ENCODE peak calls at places on chromosome 9, in six cellular contexts. E, I, D, X, G and J are unnamed samples.

GRCh38 chr9:137649553-137649952 is 30.7 kb downstream of the EHMT1 start:
- DNase-seq in E (no peak), I (no peak), D (no peak), X (no peak), G (no peak), J (no peak)

GRCh38 chr9:21964925-21965385 is 29.2 kb downstream of the CDKN2A start:
- DNase-seq in E (peak), I (peak), D (no peak), X (peak), G (peak), J (peak)

GRCh38 chr9:74777136-74777879 is 110.4 kb downstream of the TRPM6 start:
- DNase-seq in E (peak), I (peak), D (peak), X (peak), G (peak), J (peak)

GRCh38 chr9:121059998-121060636 is 10.0 kb upstream of the C5 start:
- DNase-seq in E (peak), I (peak), D (no peak), X (no peak), G (peak), J (peak)

GRCh38 chr9:14515564-14516198 is 177.6 kb downstream of the ZDHHC21 start:
- DNase-seq in E (no peak), I (no peak), D (no peak), X (no peak), G (no peak), J (no peak)

GRCh38 chr9:112885324-112885723 is 5.4 kb downstream of the SLC46A2 start:
- DNase-seq in E (no peak), I (no peak), D (no peak), X (no peak), G (no peak), J (no peak)

GRCh38 chr9:96156151-96156550 is 145.8 kb downstream of the HSD17B3 start:
- DNase-seq in E (no peak), I (no peak), D (no peak), X (no peak), G (no peak), J (no peak)

GRCh38 chr9:129239946-129240490 is 62.0 kb upstream of the IER5L start:
- DNase-seq in E (peak), I (no peak), D (peak), X (no peak), G (no peak), J (no peak)